ENCODE peak calls at places on chromosome 13, in nine cellular contexts. Q, E, F, R, U, P, S, Y and V are unnamed samples.
A peak's percentile ranks its signal among the peaks of the same experiment; 100 is the strongest.

GRCh38 chr13:101535192-101535746 is 82.8 kb downstream of the ITGBL1 start:
- DNase-seq in Q (no peak), E (no peak), F (no peak), R (no peak), U (no peak), P (no peak), S (no peak), Y (no peak), V (no peak)

GRCh38 chr13:30266751-30267150 is 40.6 kb downstream of the KATNAL1 start:
- DNase-seq in Q (no peak), E (no peak), F (no peak), R (no peak), U (no peak), P (no peak), S (no peak), Y (no peak), V (no peak)

GRCh38 chr13:114011226-114011625 is 37.4 kb upstream of the C13orf46 start:
- DNase-seq in Q (no peak), E (no peak), F (no peak), R (no peak), U (peak; percentile 82), P (no peak), S (no peak), Y (no peak), V (no peak)

GRCh38 chr13:27053902-27054595 is 117.6 kb downstream of the USP12 start:
- DNase-seq in Q (no peak), E (no peak), F (peak; percentile 60), R (no peak), U (no peak), P (no peak), S (peak; percentile 66), Y (no peak), V (peak; percentile 36)

GRCh38 chr13:27658569-27658968 is 36.9 kb downstream of the POLR1D start:
- DNase-seq in Q (no peak), E (no peak), F (no peak), R (no peak), U (no peak), P (no peak), S (no peak), Y (no peak), V (no peak)

GRCh38 chr13:52034616-52035226 is 10.2 kb downstream of the UTP14C start:
- DNase-seq in Q (no peak), E (no peak), F (no peak), R (no peak), U (no peak), P (no peak), S (no peak), Y (no peak), V (no peak)

GRCh38 chr13:83634601-83635000 is 247.7 kb downstream of the SLITRK1 start:
- DNase-seq in Q (no peak), E (no peak), F (no peak), R (no peak), U (no peak), P (no peak), S (no peak), Y (peak; percentile 4), V (no peak)

GRCh38 chr13:44165895-44166496 is 207.6 kb upstream of the SERP2 start:
- DNase-seq in Q (no peak), E (no peak), F (no peak), R (no peak), U (no peak), P (no peak), S (no peak), Y (no peak), V (no peak)

GRCh38 chr13:36353001-36353400 is 6.8 kb upstream of the SPART start:
- DNase-seq in Q (no peak), E (no peak), F (no peak), R (no peak), U (no peak), P (no peak), S (no peak), Y (no peak), V (no peak)

GRCh38 chr13:41835871-41836270 is 125.0 kb downstream of the VWA8 start:
- DNase-seq in Q (no peak), E (no peak), F (no peak), R (no peak), U (no peak), P (no peak), S (no peak), Y (no peak), V (no peak)

GRCh38 chr13:102702965-102703720 is 8.3 kb upstream of the METTL21C start:
- DNase-seq in Q (no peak), E (no peak), F (no peak), R (no peak), U (no peak), P (no peak), S (no peak), Y (no peak), V (no peak)

GRCh38 chr13:30235206-30235605 is 72.1 kb downstream of the KATNAL1 start:
- DNase-seq in Q (no peak), E (no peak), F (no peak), R (no peak), U (no peak), P (no peak), S (no peak), Y (no peak), V (no peak)

GRCh38 chr13:113666951-113667701 is at the start of gene GRK1:
- DNase-seq in Q (no peak), E (no peak), F (no peak), R (no peak), U (peak; percentile 81), P (no peak), S (no peak), Y (no peak), V (no peak)

GRCh38 chr13:35672611-35673010 is 196.1 kb upstream of the MAB21L1 start:
- DNase-seq in Q (no peak), E (no peak), F (no peak), R (no peak), U (no peak), P (no peak), S (no peak), Y (no peak), V (no peak)

GRCh38 chr13:109140777-109141354 is 511.5 kb downstream of the MYO16 start:
- DNase-seq in Q (no peak), E (no peak), F (no peak), R (no peak), U (no peak), P (no peak), S (no peak), Y (no peak), V (no peak)

GRCh38 chr13:77779461-77780272 is 82.2 kb downstream of the SLAIN1 start:
- DNase-seq in Q (peak; percentile 48), E (no peak), F (peak; percentile 14), R (no peak), U (no peak), P (peak; percentile 58), S (peak; percentile 16), Y (peak; percentile 26), V (peak; percentile 51)

GRCh38 chr13:114049026-114049425 is 75.2 kb upstream of the C13orf46 start:
- DNase-seq in Q (no peak), E (peak; percentile 40), F (no peak), R (no peak), U (no peak), P (peak; percentile 29), S (no peak), Y (no peak), V (no peak)

GRCh38 chr13:24215732-24216131 is 55.2 kb downstream of the SPATA13 start:
- DNase-seq in Q (no peak), E (no peak), F (peak; percentile 49), R (no peak), U (no peak), P (no peak), S (no peak), Y (peak; percentile 92), V (no peak)

GRCh38 chr13:24153347-24153746 is 7.2 kb upstream of the SPATA13 start:
- DNase-seq in Q (no peak), E (no peak), F (no peak), R (no peak), U (no peak), P (no peak), S (no peak), Y (no peak), V (no peak)

GRCh38 chr13:111567637-111568036 is 247.2 kb downstream of the TEX29 start:
- DNase-seq in Q (no peak), E (no peak), F (no peak), R (no peak), U (no peak), P (no peak), S (no peak), Y (no peak), V (no peak)

GRCh38 chr13:92838786-92839185 is 387.8 kb upstream of the GPC6 start:
- DNase-seq in Q (no peak), E (no peak), F (peak; percentile 97), R (no peak), U (no peak), P (no peak), S (no peak), Y (no peak), V (no peak)

GRCh38 chr13:80668452-80668851 is 327.5 kb upstream of the SPRY2 start:
- DNase-seq in Q (no peak), E (no peak), F (no peak), R (no peak), U (no peak), P (no peak), S (no peak), Y (no peak), V (no peak)

GRCh38 chr13:23254506-23254905 is 73.7 kb downstream of the SGCG start:
- DNase-seq in Q (no peak), E (no peak), F (no peak), R (no peak), U (no peak), P (no peak), S (no peak), Y (no peak), V (no peak)

GRCh38 chr13:107680115-107680514 is 535.2 kb downstream of the LIG4 start:
- DNase-seq in Q (no peak), E (no peak), F (no peak), R (no peak), U (no peak), P (no peak), S (no peak), Y (no peak), V (no peak)

GRCh38 chr13:21949818-21950429 is 279.1 kb downstream of the FGF9 start:
- DNase-seq in Q (no peak), E (no peak), F (no peak), R (no peak), U (no peak), P (no peak), S (no peak), Y (no peak), V (no peak)

GRCh38 chr13:71758823-71759222 is 108.2 kb downstream of the DACH1 start:
- DNase-seq in Q (peak; percentile 77), E (no peak), F (peak; percentile 50), R (no peak), U (no peak), P (no peak), S (no peak), Y (no peak), V (no peak)

GRCh38 chr13:113923376-113924063 is 50.4 kb downstream of the C13orf46 start:
- DNase-seq in Q (no peak), E (no peak), F (no peak), R (no peak), U (peak; percentile 72), P (no peak), S (no peak), Y (no peak), V (no peak)

GRCh38 chr13:36919833-36920611 is at the start of gene SMAD9:
- DNase-seq in Q (no peak), E (no peak), F (no peak), R (no peak), U (peak; percentile 90), P (no peak), S (peak; percentile 33), Y (peak; percentile 24), V (peak; percentile 29)

GRCh38 chr13:59696229-59696628 is 467.5 kb downstream of the DIAPH3 start:
- DNase-seq in Q (no peak), E (no peak), F (no peak), R (no peak), U (no peak), P (no peak), S (no peak), Y (no peak), V (no peak)

GRCh38 chr13:59684105-59684504 is 479.6 kb downstream of the DIAPH3 start:
- DNase-seq in Q (no peak), E (no peak), F (no peak), R (no peak), U (no peak), P (no peak), S (no peak), Y (no peak), V (no peak)